ENCODE peak calls at places on chromosomes 5 and 9, in six cellular contexts. W is psoas muscle; C is neural crest cell; L is AG10803; R is CD8-positive, alpha-beta T cell; D is adrenal gland. M is an unnamed sample.

GRCh38 chr5:150085950-150086715 is at the start of gene CSF1R:
- DNase-seq in C (no peak), R (no peak), L (no peak), D (no peak), W (no peak), M (no peak)

GRCh38 chr5:56313596-56313995 is 80.5 kb upstream of the ANKRD55 start:
- DNase-seq in W (no peak), C (no peak), D (no peak), R (no peak), L (no peak), M (no peak)

GRCh38 chr5:1297243-1297642 is 2.4 kb upstream of the TERT start:
- DNase-seq in D (no peak), C (no peak), R (no peak), L (no peak), W (peak), M (no peak)

GRCh38 chr5:121949885-121950284 is 11.9 kb upstream of the SRFBP1 start:
- DNase-seq in L (peak), C (peak), W (no peak), R (no peak), D (peak), M (no peak)

GRCh38 chr5:132782101-132782500 is 5.1 kb upstream of the SEPTIN8 start:
- DNase-seq in W (no peak), C (no peak), L (peak), R (no peak), D (no peak), M (no peak)

GRCh38 chr9:71816782-71817549 is 48.7 kb upstream of the CEMIP2 start:
- DNase-seq in R (no peak), L (no peak), W (no peak), C (no peak), D (no peak), M (no peak)

GRCh38 chr5:32228816-32229215 is 54.7 kb upstream of the GOLPH3 start:
- DNase-seq in D (no peak), R (no peak), W (no peak), L (no peak), C (no peak), M (no peak)

GRCh38 chr9:68443560-68443959 is 87.1 kb downstream of the PGM5 start:
- DNase-seq in R (no peak), L (no peak), C (no peak), W (no peak), D (no peak), M (no peak)

GRCh38 chr5:59685131-59685530 is 208.4 kb downstream of the PDE4D start:
- DNase-seq in R (no peak), C (no peak), L (peak), W (no peak), D (no peak), M (no peak)

GRCh38 chr9:69204869-69205268 is 30.8 kb downstream of the TJP2 start:
- DNase-seq in R (no peak), W (no peak), L (peak), C (no peak), D (peak), M (no peak)

GRCh38 chr9:112274600-112274999 is 58.8 kb downstream of the PTBP3 start:
- DNase-seq in C (no peak), R (no peak), D (no peak), L (no peak), W (no peak), M (no peak)

GRCh38 chr5:147487031-147487750 is 22.7 kb downstream of the DPYSL3 start:
- DNase-seq in D (no peak), C (no peak), W (no peak), L (no peak), R (no peak), M (no peak)

GRCh38 chr5:135179308-135179980 is 145.4 kb upstream of the PITX1 start:
- DNase-seq in C (no peak), D (no peak), L (no peak), R (no peak), W (no peak), M (no peak)

GRCh38 chr5:151903243-151903653 is 21.4 kb downstream of the GLRA1 start:
- DNase-seq in R (no peak), L (no peak), C (no peak), D (no peak), W (no peak), M (no peak)

GRCh38 chr5:122940890-122941289 is 95.5 kb downstream of the SNX24 start:
- DNase-seq in L (no peak), W (no peak), R (no peak), D (no peak), C (no peak), M (no peak)

GRCh38 chr9:130453487-130453886 is 8.7 kb downstream of the ASS1 start:
- DNase-seq in W (no peak), D (peak), R (no peak), L (no peak), C (no peak), M (peak)

GRCh38 chr9:119114681-119115080 is 254.6 kb downstream of the BRINP1 start:
- DNase-seq in C (no peak), W (no peak), D (no peak), L (no peak), R (no peak), M (no peak)

GRCh38 chr5:124639095-124639665 is 107.3 kb downstream of the ZNF608 start:
- DNase-seq in L (no peak), D (no peak), R (no peak), W (no peak), C (no peak), M (no peak)

GRCh38 chr9:93133641-93134017 is 422 bp downstream of the NINJ1 start:
- DNase-seq in W (peak), C (peak), R (peak), D (peak), L (peak), M (peak)

GRCh38 chr9:117413346-117414219 is 1.3 kb downstream of the ASTN2 start:
- DNase-seq in R (no peak), D (no peak), L (no peak), C (peak), W (no peak), M (no peak)

GRCh38 chr9:117409321-117409720 is 5.5 kb downstream of the ASTN2 start:
- DNase-seq in W (no peak), L (no peak), C (no peak), R (no peak), D (no peak), M (no peak)

GRCh38 chr9:117412841-117413240 is 2.0 kb downstream of the ASTN2 start:
- DNase-seq in L (no peak), C (no peak), W (no peak), D (no peak), R (no peak), M (no peak)

GRCh38 chr9:117412006-117412715 is 2.7 kb downstream of the ASTN2 start:
- DNase-seq in D (no peak), W (no peak), L (no peak), R (no peak), C (no peak), M (no peak)

DNA sequence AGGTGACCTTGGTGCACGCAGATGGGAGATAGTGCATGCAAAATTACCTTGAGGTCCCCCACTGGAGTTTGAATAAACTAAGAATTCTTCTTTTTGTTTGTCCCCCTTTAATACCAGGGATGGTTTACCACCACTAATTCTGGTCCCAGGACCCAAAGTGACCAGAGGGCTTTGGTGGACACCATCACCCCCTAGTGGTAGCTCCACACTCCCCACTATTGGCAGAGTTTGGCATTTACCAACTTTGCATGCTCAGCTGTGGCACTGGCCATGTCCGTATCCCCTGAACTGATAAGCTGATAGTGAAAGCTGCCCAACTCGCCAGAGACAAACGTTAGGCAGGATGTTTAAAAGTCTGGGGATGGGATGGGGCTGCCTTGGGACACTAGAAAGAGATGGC is 3.3 kb downstream of the ASTN2 start:
- DNase-seq in C (peak), D (peak), W (no peak), R (no peak), L (peak), M (peak)
- TF ChIP-seq CTCF in C (peak), D (peak), W (peak), R (no peak), L (peak), M (peak)

DNA sequence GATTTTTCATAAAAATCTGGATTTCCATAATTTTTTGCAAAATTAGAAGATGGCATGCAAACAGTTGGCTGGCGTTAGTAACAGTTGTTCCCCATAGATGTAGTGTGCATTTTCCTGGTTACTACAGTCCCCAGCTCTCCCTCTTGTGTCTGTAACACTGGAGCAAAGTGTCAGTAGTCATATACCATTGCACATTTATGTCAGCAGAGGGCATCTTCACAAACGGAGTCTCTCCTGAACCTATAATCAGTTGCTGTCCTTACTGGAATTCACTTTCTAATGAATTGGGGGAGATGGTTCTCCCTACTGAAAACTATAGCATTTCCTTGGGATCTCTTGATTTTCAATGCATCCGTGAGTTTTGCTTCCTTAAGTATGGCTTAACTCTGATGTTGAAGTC is 44.7 kb upstream of the DMAC1 start:
- DNase-seq in W (no peak), D (no peak), R (no peak), C (no peak), L (no peak), M (no peak)
- TF ChIP-seq CTCF in W (no peak), D (no peak), R (peak), C (peak), L (peak), M (no peak)

GRCh38 chr9:101172671-101173070 is 144.1 kb downstream of the PLPPR1 start:
- DNase-seq in C (no peak), R (no peak), D (no peak), L (no peak), W (no peak), M (no peak)

GRCh38 chr9:101173907-101174306 is 145.4 kb downstream of the PLPPR1 start:
- DNase-seq in W (no peak), L (no peak), D (no peak), R (no peak), C (no peak), M (no peak)

DNA sequence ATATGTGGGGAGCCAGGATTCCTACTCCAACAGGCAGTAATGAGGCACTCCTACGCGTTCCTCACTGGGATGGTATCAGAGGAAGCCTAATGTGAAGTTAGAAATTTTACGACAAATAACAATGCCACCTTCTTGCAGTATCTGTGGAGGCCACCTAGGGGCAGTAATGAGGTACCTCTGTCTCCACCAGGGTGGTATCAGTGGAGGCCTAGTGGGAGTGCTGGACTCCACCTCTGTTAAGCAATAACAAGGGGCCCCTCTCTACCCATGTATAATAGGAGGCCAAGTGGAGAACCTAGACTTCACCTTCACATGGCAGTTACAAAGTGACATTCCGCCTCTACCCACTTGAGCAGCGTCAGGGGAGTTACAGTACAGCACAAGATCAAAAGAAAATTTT is 147.9 kb downstream of the PLPPR1 start:
- DNase-seq in D (no peak), C (no peak), W (no peak), R (no peak), L (no peak), M (no peak)
- TF ChIP-seq CTCF in D (no peak), C (peak), W (no peak), R (no peak), L (peak), M (no peak)

DNA sequence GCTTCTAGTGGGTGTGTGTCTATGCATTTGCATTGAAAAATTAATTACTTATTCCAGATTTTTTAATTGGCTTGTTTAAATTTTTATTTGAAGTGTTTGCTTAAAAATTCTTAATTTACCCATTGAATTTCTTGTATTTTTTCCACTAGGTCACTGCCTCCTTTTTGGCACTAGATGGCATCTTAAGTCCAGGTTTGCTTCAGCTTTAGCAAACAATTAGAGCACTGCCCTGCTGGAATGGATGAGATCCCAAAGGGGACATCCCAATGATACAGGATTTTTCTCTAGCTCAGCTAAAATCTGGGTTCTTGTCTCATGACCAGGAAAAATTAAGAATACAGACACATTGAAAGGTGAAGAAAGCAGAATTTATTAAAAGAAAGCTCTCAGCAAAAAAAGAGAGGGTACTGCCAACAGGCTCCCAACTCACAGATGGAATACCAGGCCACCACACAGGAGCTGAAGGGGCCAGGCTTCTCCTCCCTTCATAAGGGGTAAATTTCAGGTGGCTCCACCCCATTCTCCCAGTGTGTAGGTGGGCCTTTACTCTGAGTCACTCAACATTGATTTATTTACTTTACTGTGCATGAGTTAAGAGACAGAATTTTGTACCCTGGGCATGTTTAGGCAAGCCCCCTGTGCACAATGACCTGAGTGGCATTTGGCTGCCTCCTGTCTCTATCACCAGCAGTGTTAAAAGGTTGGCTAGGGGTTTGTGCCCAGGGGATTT is 532.4 kb downstream of the ANXA1 start:
- DNase-seq in L (peak), R (no peak), C (no peak), D (no peak), W (no peak), M (no peak)
- TF ChIP-seq CTCF in L (peak), R (no peak), C (peak), D (peak), W (peak), M (no peak)

GRCh38 chr9:18438300-18438925 is 35.5 kb upstream of the ADAMTSL1 start:
- DNase-seq in W (peak), C (peak), L (no peak), R (no peak), D (no peak), M (peak)
- TF ChIP-seq CTCF in W (no peak), C (peak), L (peak), R (no peak), D (no peak), M (no peak)

DNA sequence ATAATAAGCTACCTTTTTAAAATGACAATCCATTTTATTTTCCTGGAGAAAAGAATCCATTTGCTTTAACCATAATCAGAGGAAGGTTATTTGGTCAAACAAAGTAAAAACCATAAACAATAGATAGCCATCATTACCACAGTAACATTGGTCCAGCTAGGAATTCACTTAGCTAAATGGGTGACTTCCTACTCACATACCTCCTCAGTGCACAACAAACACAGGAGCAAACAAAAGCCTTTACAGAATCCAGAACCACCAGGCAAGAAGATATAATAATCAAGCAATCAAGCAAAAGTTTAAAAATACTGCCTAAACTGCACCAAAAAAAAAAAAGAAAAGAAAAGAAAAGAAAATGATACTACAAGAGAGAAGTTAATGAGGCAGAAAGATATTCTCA is 949 bp upstream of the IFNK start:
- DNase-seq in C (no peak), L (no peak), R (no peak), W (no peak), D (no peak), M (no peak)
- TF ChIP-seq CTCF in C (no peak), L (no peak), R (no peak), W (no peak), D (no peak), M (no peak)